ENCODE peak calls at places on chromosomes 6 and 20, in eight cellular contexts. U is right lobe of liver, F is adrenal gland, D is lower leg skin, B is epithelial cell of esophagus, Q is PC-9, V is right atrium auricular region, O is heart left ventricle. W is an unnamed sample.

GRCh38 chr6:80789912-80790635 is 683.6 kb downstream of the BCKDHB start:
- DNase-seq in U (no peak), F (no peak), D (no peak), B (peak; percentile 7), Q (peak; percentile 34), V (no peak), O (no peak), W (no peak)

GRCh38 chr6:150800596-150801310 is 64.7 kb upstream of the MTHFD1L start:
- DNase-seq in U (no peak), F (no peak), D (no peak), B (no peak), Q (no peak), V (no peak), O (no peak), W (no peak)

GRCh38 chr20:22890605-22891300 is 144.4 kb upstream of the SSTR4 start:
- DNase-seq in U (no peak), F (no peak), D (no peak), B (no peak), Q (no peak), V (no peak), O (no peak), W (no peak)

GRCh38 chr6:22593895-22594294 is 24.5 kb downstream of the HDGFL1 start:
- DNase-seq in U (no peak), F (no peak), D (no peak), B (no peak), Q (no peak), V (no peak), O (no peak), W (no peak)

GRCh38 chr6:47476794-47477496 is 644 bp upstream of the CD2AP start:
- DNase-seq in U (no peak), F (no peak), D (no peak), B (peak; percentile 11), Q (no peak), V (no peak), O (no peak), W (no peak)

GRCh38 chr6:70310063-70310694 is 7.3 kb upstream of the COL9A1 start:
- DNase-seq in U (no peak), F (no peak), D (no peak), B (peak; percentile 69), Q (peak; percentile 48), V (no peak), O (no peak), W (no peak)

GRCh38 chr6:132122871-132123270 is 171.7 kb upstream of the CCN2 start:
- DNase-seq in U (no peak), F (no peak), D (no peak), B (no peak), Q (no peak), V (no peak), O (no peak), W (no peak)

GRCh38 chr6:165663736-165664552 is 903 bp upstream of the PDE10A start:
- DNase-seq in U (no peak), F (no peak), D (no peak), B (peak; percentile 24), Q (no peak), V (no peak), O (peak; percentile 46), W (no peak)

GRCh38 chr6:37369321-37370196 is 15.8 kb downstream of the RNF8 start:
- DNase-seq in U (no peak), F (no peak), D (no peak), B (peak; percentile 16), Q (no peak), V (no peak), O (no peak), W (no peak)

GRCh38 chr6:37371158-37372083 is 17.6 kb downstream of the RNF8 start:
- DNase-seq in U (no peak), F (no peak), D (no peak), B (no peak), Q (no peak), V (no peak), O (no peak), W (no peak)

GRCh38 chr6:37366910-37367309 is 13.1 kb downstream of the RNF8 start:
- DNase-seq in U (no peak), F (no peak), D (no peak), B (peak; percentile 48), Q (no peak), V (no peak), O (no peak), W (no peak)

GRCh38 chr6:37367557-37367956 is 13.8 kb downstream of the RNF8 start:
- DNase-seq in U (no peak), F (no peak), D (no peak), B (peak; percentile 20), Q (no peak), V (no peak), O (no peak), W (no peak)

DNA sequence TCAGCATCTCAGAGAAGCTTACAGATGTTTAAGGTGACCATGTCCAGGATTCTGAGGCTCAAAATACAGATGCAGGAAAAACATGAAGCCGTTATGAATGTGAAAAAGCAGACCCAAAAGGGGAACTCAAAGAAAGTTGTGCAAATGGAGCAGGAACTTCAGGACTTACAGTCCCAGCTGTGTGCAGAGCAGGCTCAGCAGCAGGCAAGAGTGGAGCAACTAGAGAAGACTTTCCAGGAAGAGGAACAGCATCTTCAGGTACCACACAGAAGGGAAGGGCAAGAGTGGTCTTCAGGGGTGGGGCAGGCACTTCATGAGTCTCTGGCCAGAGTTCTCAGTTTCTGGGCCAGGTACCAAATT is 15.2 kb downstream of the RNF8 start:
- DNase-seq in U (no peak), F (no peak), D (no peak), B (no peak), Q (no peak), V (no peak), O (no peak), W (no peak)
- TF ChIP-seq CTCF in U (no peak), F (no peak), D (no peak), B (no peak), Q (no peak), V (no peak), O (no peak), W (no peak)

GRCh38 chr6:93423542-93423941 is 4.2 kb upstream of the EPHA7 start:
- DNase-seq in U (no peak), F (peak; percentile 8), D (no peak), B (peak; percentile 47), Q (no peak), V (no peak), O (peak; percentile 23), W (peak; percentile 88)
- TF ChIP-seq CTCF in U (peak; percentile 31), F (no peak), D (no peak), B (no peak), Q (no peak), V (peak; percentile 49), O (peak; percentile 38), W (peak; percentile 81)

DNA sequence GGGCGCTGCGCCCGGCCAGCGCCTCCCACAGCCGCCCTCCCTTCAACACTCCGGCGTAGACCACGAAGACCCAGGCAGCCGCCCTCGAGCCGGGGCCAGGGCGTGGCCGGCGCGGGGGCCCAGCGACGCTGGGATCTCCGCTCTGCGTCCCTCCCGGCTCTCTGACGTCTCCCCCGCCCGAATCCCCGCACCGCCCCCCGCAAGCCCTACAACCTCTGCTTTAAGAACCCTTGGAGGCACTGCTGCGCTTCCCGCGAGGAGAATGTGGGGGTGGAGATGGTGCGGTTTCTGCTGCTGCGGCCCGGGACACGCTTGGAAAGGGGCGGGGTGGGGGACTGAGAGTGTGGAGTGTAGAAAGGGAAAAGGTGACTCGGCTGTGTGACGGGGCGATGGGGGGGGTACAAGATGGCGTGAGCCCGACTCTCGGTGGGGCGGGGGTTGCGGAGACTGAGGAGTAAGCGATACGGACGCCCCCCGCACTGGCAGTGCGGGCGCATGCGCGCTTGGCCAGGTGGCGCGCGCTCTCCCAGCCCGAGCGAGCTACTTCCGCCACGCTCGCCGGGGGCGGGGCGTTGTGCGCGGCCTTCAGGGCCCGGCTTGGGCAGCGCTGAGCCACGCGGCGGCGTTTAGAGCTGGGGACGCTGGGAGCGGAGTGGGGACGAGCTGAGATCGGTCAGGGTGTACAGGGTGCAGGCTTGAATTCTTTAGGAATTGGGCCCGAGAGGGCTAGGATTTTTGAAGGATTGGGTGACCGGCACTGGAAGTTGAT is at the start of gene SUPT3H:
- DNase-seq in U (peak; percentile 95), F (peak; percentile 96), D (peak; percentile 85), B (peak; percentile 91), Q (peak; percentile 76), V (peak; percentile 86), O (peak; percentile 91), W (peak; percentile 97)
- TF ChIP-seq CTCF in U (peak; percentile 22), F (no peak), D (no peak), B (no peak), Q (no peak), V (peak; percentile 40), O (peak; percentile 9), W (peak; percentile 37)

DNA sequence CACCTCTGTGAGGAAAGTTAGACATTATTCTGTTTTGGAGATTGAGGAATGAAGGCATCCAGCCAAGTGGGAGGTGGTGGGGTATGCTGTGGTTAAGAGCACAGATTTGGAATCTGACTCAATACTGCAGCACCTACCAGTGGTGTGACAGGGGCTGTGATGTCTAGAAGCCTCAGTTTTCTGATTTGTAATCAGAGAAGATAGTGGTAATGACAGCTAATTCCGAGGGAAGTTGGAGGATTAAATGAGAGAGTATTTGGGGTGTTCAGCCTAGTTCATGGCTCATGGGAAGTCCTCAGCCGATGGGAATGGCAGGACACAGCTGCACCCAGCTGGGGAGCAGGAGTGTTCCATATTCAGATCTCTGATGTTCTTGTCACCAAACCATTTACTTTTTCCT is 9.2 kb downstream of the SLC9A8 start:
- DNase-seq in U (no peak), F (no peak), D (no peak), B (no peak), Q (peak; percentile 46), V (no peak), O (peak; percentile 12), W (no peak)
- TF ChIP-seq CTCF in U (no peak), F (no peak), D (no peak), B (peak; percentile 23), Q (peak; percentile 15), V (peak; percentile 49), O (no peak), W (peak; percentile 43)

GRCh38 chr6:148396411-148396810 is 53.8 kb downstream of the SASH1 start:
- DNase-seq in U (no peak), F (no peak), D (no peak), B (no peak), Q (no peak), V (no peak), O (no peak), W (no peak)
- TF ChIP-seq CTCF in U (no peak), F (no peak), D (no peak), B (no peak), Q (no peak), V (no peak), O (no peak), W (no peak)

DNA sequence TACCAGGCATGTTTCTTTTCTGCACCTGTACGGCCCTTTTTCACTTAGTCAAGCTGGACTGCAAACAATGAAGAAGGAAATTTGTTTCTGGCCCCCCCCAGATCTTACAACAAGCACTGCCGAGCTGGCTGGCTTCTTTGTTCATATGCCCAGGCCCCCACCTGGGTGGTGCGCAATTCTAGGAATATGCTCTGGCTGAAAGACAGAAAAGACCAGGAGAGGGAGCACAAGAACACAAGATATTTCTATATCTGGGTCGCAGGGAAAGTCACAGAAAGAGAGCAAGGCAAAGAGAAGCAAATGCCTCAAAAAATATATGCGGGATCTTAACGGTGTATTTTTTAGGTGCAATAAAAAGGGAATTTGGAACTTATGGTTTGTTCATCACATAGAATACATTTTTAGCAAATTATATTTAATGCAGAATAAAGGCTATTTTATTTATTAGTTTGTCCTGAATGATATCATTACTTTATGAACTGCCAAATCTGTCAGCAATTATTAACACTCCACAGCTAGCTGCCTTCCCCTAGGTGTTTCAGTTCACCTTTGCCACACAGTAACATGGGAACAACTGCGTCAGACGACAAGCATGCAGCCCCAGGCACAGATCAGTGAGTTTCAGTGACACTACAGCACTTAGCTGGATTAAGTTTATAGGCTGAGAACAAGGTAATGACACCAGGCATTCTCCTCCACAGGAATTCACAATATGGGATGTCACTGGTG is 76.5 kb downstream of the GJA10 start:
- DNase-seq in U (no peak), F (peak; percentile 47), D (no peak), B (peak; percentile 67), Q (peak; percentile 61), V (no peak), O (peak; percentile 39), W (no peak)
- TF ChIP-seq CTCF in U (peak; percentile 50), F (peak; percentile 68), D (peak; percentile 60), B (peak; percentile 62), Q (peak; percentile 69), V (peak; percentile 74), O (peak; percentile 43), W (peak; percentile 76)

W was measured in osteocyte.